ENCODE peak calls at places on chromosomes 2 and 18, in six cellular contexts. K, Q, L, Z, R and V are unnamed samples.

GRCh38 chr18:56165601-56166355 is 472.6 kb downstream of the TXNL1 start:
- DNase-seq in K (no peak), Q (no peak), L (no peak), Z (no peak), R (peak), V (no peak)

GRCh38 chr18:48927286-48928080 is 23.3 kb downstream of the SMAD7 start:
- DNase-seq in K (no peak), Q (no peak), L (no peak), Z (no peak), R (peak), V (no peak)

GRCh38 chr2:197461073-197461472 is 7.7 kb downstream of the COQ10B start:
- DNase-seq in K (no peak), Q (no peak), L (no peak), Z (no peak), R (no peak), V (no peak)

GRCh38 chr18:48326901-48327675 is 82.1 kb downstream of the ZBTB7C start:
- DNase-seq in K (peak), Q (peak), L (no peak), Z (no peak), R (peak), V (no peak)

GRCh38 chr2:108316881-108317258 is 28.2 kb downstream of the SULT1C2 start:
- DNase-seq in K (no peak), Q (no peak), L (no peak), Z (no peak), R (no peak), V (no peak)

GRCh38 chr2:43459455-43459854 is 136.4 kb downstream of the THADA start:
- DNase-seq in K (peak), Q (no peak), L (no peak), Z (no peak), R (peak), V (no peak)

GRCh38 chr2:186718122-186718521 is 24.3 kb downstream of the FAM171B start:
- DNase-seq in K (no peak), Q (no peak), L (no peak), Z (peak), R (peak), V (no peak)

GRCh38 chr2:75466708-75467311 is 93.9 kb downstream of the EVA1A start:
- DNase-seq in K (peak), Q (peak), L (no peak), Z (no peak), R (peak), V (peak)

GRCh38 chr2:70962885-70963878 is 15.2 kb upstream of the ANKRD53 start:
- DNase-seq in K (no peak), Q (no peak), L (no peak), Z (no peak), R (peak), V (no peak)

GRCh38 chr18:50594012-50594411 is 34.1 kb downstream of the MAPK4 start:
- DNase-seq in K (no peak), Q (no peak), L (no peak), Z (no peak), R (no peak), V (no peak)

GRCh38 chr2:84713441-84713840 is 167.4 kb downstream of the TRABD2A start:
- DNase-seq in K (peak), Q (no peak), L (no peak), Z (no peak), R (no peak), V (no peak)

GRCh38 chr18:60277855-60278480 is 94.6 kb downstream of the MC4R start:
- DNase-seq in K (no peak), Q (no peak), L (no peak), Z (no peak), R (peak), V (no peak)

GRCh38 chr18:12839057-12839525 is 44.9 kb downstream of the PTPN2 start:
- DNase-seq in K (no peak), Q (no peak), L (no peak), Z (no peak), R (peak), V (no peak)

GRCh38 chr2:105625632-105626031 is 119.1 kb upstream of the NCK2 start:
- DNase-seq in K (no peak), Q (no peak), L (no peak), Z (no peak), R (no peak), V (no peak)

GRCh38 chr2:181466661-181467576 is 9.7 kb downstream of the ITGA4 start:
- DNase-seq in K (peak), Q (peak), L (peak), Z (peak), R (peak), V (peak)

GRCh38 chr2:85797263-85797660 is 43.5 kb downstream of the ATOH8 start:
- DNase-seq in K (no peak), Q (no peak), L (no peak), Z (no peak), R (no peak), V (no peak)

GRCh38 chr2:231679906-231680283 is 28.4 kb upstream of the PTMA start:
- DNase-seq in K (no peak), Q (no peak), L (no peak), Z (no peak), R (no peak), V (peak)